ENCODE peak calls at places on chromosomes 16 and 17, in five cellular contexts. T is central memory CD8-positive, alpha-beta T cell; I is spleen; U is GM23338; M is right lobe of liver. V is an unnamed sample.
A peak's percentile ranks its signal among the peaks of the same experiment; 100 is the strongest.

GRCh38 chr17:80737106-80738019 is 192.7 kb downstream of the RPTOR start:
- DNase-seq in T (no peak), I (peak; percentile 88), U (peak; percentile 29), M (no peak), V (no peak)

GRCh38 chr17:2405247-2405926 is 4.5 kb upstream of the MNT start:
- DNase-seq in T (no peak), I (no peak), U (no peak), M (peak; percentile 39), V (no peak)

GRCh38 chr16:56849690-56850680 is 15.0 kb upstream of the SLC12A3 start:
- DNase-seq in T (no peak), I (peak; percentile 45), U (no peak), M (peak; percentile 14), V (no peak)

GRCh38 chr17:38687291-38687690 is 12.5 kb upstream of the EPOP start:
- DNase-seq in T (no peak), I (no peak), U (no peak), M (no peak), V (no peak)

GRCh38 chr16:1445518-1446197 is 1.3 kb upstream of the CCDC154 start:
- DNase-seq in T (no peak), I (no peak), U (no peak), M (no peak), V (no peak)

GRCh38 chr17:75614006-75614405 is 19.2 kb upstream of the SMIM5 start:
- DNase-seq in T (no peak), I (no peak), U (peak; percentile 70), M (no peak), V (no peak)

GRCh38 chr16:2019500-2019899 is at the start of gene NPW:
- DNase-seq in T (no peak), I (peak; percentile 74), U (peak; percentile 68), M (no peak), V (no peak)

GRCh38 chr16:22977294-22977697 is 163.3 kb downstream of the HS3ST2 start:
- DNase-seq in T (no peak), I (no peak), U (peak; percentile 72), M (no peak), V (no peak)

GRCh38 chr17:19346351-19347255 is 15.9 kb downstream of the B9D1 start:
- DNase-seq in T (no peak), I (peak; percentile 71), U (no peak), M (peak; percentile 71), V (no peak)

GRCh38 chr17:68759343-68760140 is 158.4 kb upstream of the FAM20A start:
- DNase-seq in T (no peak), I (peak; percentile 84), U (peak; percentile 97), M (peak; percentile 90), V (peak; percentile 79)

GRCh38 chr16:88428156-88428555 is 24.9 kb upstream of the ZFPM1 start:
- DNase-seq in T (no peak), I (no peak), U (no peak), M (no peak), V (no peak)

GRCh38 chr17:79393358-79394038 is 217.4 kb downstream of the RBFOX3 start:
- DNase-seq in T (peak; percentile 53), I (peak; percentile 92), U (peak; percentile 86), M (peak; percentile 78), V (peak; percentile 77)

GRCh38 chr17:9824094-9824493 is 1.6 kb upstream of the GLP2R start:
- DNase-seq in T (no peak), I (no peak), U (peak; percentile 22), M (no peak), V (no peak)

GRCh38 chr17:64063088-64063487 is 42.7 kb upstream of the ICAM2 start:
- DNase-seq in T (no peak), I (no peak), U (no peak), M (no peak), V (no peak)

GRCh38 chr17:80286638-80286960 is 25.9 kb downstream of the RNF213 start:
- DNase-seq in T (no peak), I (no peak), U (no peak), M (peak; percentile 49), V (no peak)

GRCh38 chr17:6066183-6066948 is 3.8 kb upstream of the WSCD1 start:
- DNase-seq in T (no peak), I (peak; percentile 30), U (no peak), M (no peak), V (no peak)

GRCh38 chr16:88957456-88957767 is 19.6 kb downstream of the CBFA2T3 start:
- DNase-seq in T (no peak), I (peak; percentile 47), U (no peak), M (no peak), V (no peak)

GRCh38 chr17:82205720-82206508 is 6.7 kb downstream of the CCDC57 start:
- DNase-seq in T (peak; percentile 62), I (peak; percentile 95), U (peak; percentile 91), M (peak; percentile 86), V (peak; percentile 81)

GRCh38 chr17:6574689-6575595 is 18.6 kb upstream of the PITPNM3 start:
- DNase-seq in T (no peak), I (peak; percentile 85), U (no peak), M (peak; percentile 63), V (no peak)

V was measured in COR-L47.